ENCODE peak calls at places on chromosomes 3 and 15, in seven cellular contexts. One of them, this sample, is unnamed.

GRCh38 chr3:63872135-63872924 is 8.7 kb downstream of the ATXN7 start:
- DNase-seq in ovary: no peak
- DNase-seq in adrenal gland: no peak
- DNase-seq in transverse colon: no peak
- DNase-seq in stomach: no peak
- DNase-seq in IMR-90: peak; percentile 92
- DNase-seq in heart left ventricle: no peak
- DNase-seq in this sample: no peak

GRCh38 chr15:37004373-37004869 is 95.9 kb downstream of the MEIS2 start:
- DNase-seq in ovary: no peak
- DNase-seq in adrenal gland: no peak
- DNase-seq in transverse colon: no peak
- DNase-seq in stomach: no peak
- DNase-seq in IMR-90: no peak
- DNase-seq in heart left ventricle: no peak
- DNase-seq in this sample: no peak

GRCh38 chr3:58696093-58696492 is 29.5 kb upstream of the FAM3D start:
- DNase-seq in ovary: no peak
- DNase-seq in adrenal gland: no peak
- DNase-seq in transverse colon: peak; percentile 57
- DNase-seq in stomach: peak; percentile 40
- DNase-seq in IMR-90: no peak
- DNase-seq in heart left ventricle: no peak
- DNase-seq in this sample: no peak

GRCh38 chr3:71582612-71583568 is 638 bp downstream of the FOXP1 start:
- DNase-seq in ovary: peak; percentile 83
- DNase-seq in adrenal gland: peak; percentile 69
- DNase-seq in transverse colon: peak; percentile 85
- DNase-seq in stomach: peak; percentile 78
- DNase-seq in IMR-90: peak; percentile 31
- DNase-seq in heart left ventricle: peak; percentile 90
- DNase-seq in this sample: peak; percentile 84

GRCh38 chr3:51275096-51275805 is 109.8 kb upstream of the MANF start:
- DNase-seq in ovary: no peak
- DNase-seq in adrenal gland: no peak
- DNase-seq in transverse colon: no peak
- DNase-seq in stomach: no peak
- DNase-seq in IMR-90: no peak
- DNase-seq in heart left ventricle: no peak
- DNase-seq in this sample: no peak

GRCh38 chr15:36925671-36926421 is 174.5 kb downstream of the MEIS2 start:
- DNase-seq in ovary: no peak
- DNase-seq in adrenal gland: no peak
- DNase-seq in transverse colon: no peak
- DNase-seq in stomach: no peak
- DNase-seq in IMR-90: no peak
- DNase-seq in heart left ventricle: no peak
- DNase-seq in this sample: no peak

GRCh38 chr3:127674793-127675189 is 2.0 kb downstream of the ABTB1 start:
- DNase-seq in ovary: peak; percentile 21
- DNase-seq in adrenal gland: no peak
- DNase-seq in transverse colon: no peak
- DNase-seq in stomach: peak; percentile 13
- DNase-seq in IMR-90: no peak
- DNase-seq in heart left ventricle: no peak
- DNase-seq in this sample: peak; percentile 46

GRCh38 chr15:99844150-99844549 is 110.9 kb upstream of the LYSMD4 start:
- DNase-seq in ovary: no peak
- DNase-seq in adrenal gland: no peak
- DNase-seq in transverse colon: no peak
- DNase-seq in stomach: no peak
- DNase-seq in IMR-90: no peak
- DNase-seq in heart left ventricle: no peak
- DNase-seq in this sample: no peak

GRCh38 chr3:101171797-101172196 is 148.6 kb downstream of the IMPG2 start:
- DNase-seq in ovary: no peak
- DNase-seq in adrenal gland: no peak
- DNase-seq in transverse colon: no peak
- DNase-seq in stomach: no peak
- DNase-seq in IMR-90: no peak
- DNase-seq in heart left ventricle: no peak
- DNase-seq in this sample: no peak

GRCh38 chr3:138351916-138352555 is 3.7 kb downstream of the MRAS start:
- DNase-seq in ovary: no peak
- DNase-seq in adrenal gland: no peak
- DNase-seq in transverse colon: no peak
- DNase-seq in stomach: no peak
- DNase-seq in IMR-90: peak; percentile 28
- DNase-seq in heart left ventricle: peak; percentile 77
- DNase-seq in this sample: no peak

GRCh38 chr3:186369217-186369616 is 7.2 kb upstream of the DGKG start:
- DNase-seq in ovary: no peak
- DNase-seq in adrenal gland: no peak
- DNase-seq in transverse colon: no peak
- DNase-seq in stomach: no peak
- DNase-seq in IMR-90: no peak
- DNase-seq in heart left ventricle: no peak
- DNase-seq in this sample: no peak

GRCh38 chr15:54150255-54150654 is 172.0 kb downstream of the UNC13C start:
- DNase-seq in ovary: no peak
- DNase-seq in adrenal gland: no peak
- DNase-seq in transverse colon: no peak
- DNase-seq in stomach: no peak
- DNase-seq in IMR-90: peak; percentile 65
- DNase-seq in heart left ventricle: no peak
- DNase-seq in this sample: no peak

GRCh38 chr15:67094001-67094826 is 28.8 kb downstream of the SMAD3 start:
- DNase-seq in ovary: no peak
- DNase-seq in adrenal gland: no peak
- DNase-seq in transverse colon: no peak
- DNase-seq in stomach: no peak
- DNase-seq in IMR-90: no peak
- DNase-seq in heart left ventricle: no peak
- DNase-seq in this sample: no peak

GRCh38 chr3:158098834-158099424 is 7.3 kb downstream of the SHOX2 start:
- DNase-seq in ovary: no peak
- DNase-seq in adrenal gland: no peak
- DNase-seq in transverse colon: no peak
- DNase-seq in stomach: no peak
- DNase-seq in IMR-90: no peak
- DNase-seq in heart left ventricle: no peak
- DNase-seq in this sample: no peak

GRCh38 chr15:43966646-43967045 is 139.8 kb downstream of the WDR76 start:
- DNase-seq in ovary: no peak
- DNase-seq in adrenal gland: no peak
- DNase-seq in transverse colon: no peak
- DNase-seq in stomach: no peak
- DNase-seq in IMR-90: peak; percentile 54
- DNase-seq in heart left ventricle: no peak
- DNase-seq in this sample: no peak

GRCh38 chr3:38644662-38645053 is 4.8 kb downstream of the SCN5A start:
- DNase-seq in ovary: no peak
- DNase-seq in adrenal gland: no peak
- DNase-seq in transverse colon: no peak
- DNase-seq in stomach: no peak
- DNase-seq in IMR-90: no peak
- DNase-seq in heart left ventricle: peak; percentile 76
- DNase-seq in this sample: peak; percentile 18

GRCh38 chr15:31434418-31435255 is 108.0 kb downstream of the KLF13 start:
- DNase-seq in ovary: no peak
- DNase-seq in adrenal gland: peak; percentile 61
- DNase-seq in transverse colon: peak; percentile 75
- DNase-seq in stomach: peak; percentile 63
- DNase-seq in IMR-90: peak; percentile 93
- DNase-seq in heart left ventricle: peak; percentile 65
- DNase-seq in this sample: peak; percentile 61

GRCh38 chr15:45397116-45397665 is 18.8 kb upstream of the GATM start:
- DNase-seq in ovary: no peak
- DNase-seq in adrenal gland: no peak
- DNase-seq in transverse colon: no peak
- DNase-seq in stomach: no peak
- DNase-seq in IMR-90: no peak
- DNase-seq in heart left ventricle: no peak
- DNase-seq in this sample: no peak

GRCh38 chr3:23885210-23885609 is 31.6 kb downstream of the NKIRAS1 start:
- DNase-seq in ovary: no peak
- DNase-seq in adrenal gland: no peak
- DNase-seq in transverse colon: no peak
- DNase-seq in stomach: no peak
- DNase-seq in IMR-90: no peak
- DNase-seq in heart left ventricle: no peak
- DNase-seq in this sample: no peak

GRCh38 chr15:31080618-31081017 is 20.9 kb downstream of the TRPM1 start:
- DNase-seq in ovary: peak; percentile 80
- DNase-seq in adrenal gland: peak; percentile 50
- DNase-seq in transverse colon: peak; percentile 42
- DNase-seq in stomach: peak; percentile 81
- DNase-seq in IMR-90: no peak
- DNase-seq in heart left ventricle: peak; percentile 59
- DNase-seq in this sample: peak; percentile 83

GRCh38 chr3:29758108-29759020 is 477.5 kb downstream of the RBMS3 start:
- DNase-seq in ovary: no peak
- DNase-seq in adrenal gland: peak; percentile 20
- DNase-seq in transverse colon: no peak
- DNase-seq in stomach: no peak
- DNase-seq in IMR-90: peak; percentile 85
- DNase-seq in heart left ventricle: no peak
- DNase-seq in this sample: no peak

GRCh38 chr3:126606021-126606420 is 47.3 kb upstream of the C3orf22 start:
- DNase-seq in ovary: no peak
- DNase-seq in adrenal gland: no peak
- DNase-seq in transverse colon: no peak
- DNase-seq in stomach: no peak
- DNase-seq in IMR-90: no peak
- DNase-seq in heart left ventricle: no peak
- DNase-seq in this sample: no peak

GRCh38 chr3:146967786-146968185 is 362.6 kb upstream of the PLSCR5 start:
- DNase-seq in ovary: no peak
- DNase-seq in adrenal gland: no peak
- DNase-seq in transverse colon: no peak
- DNase-seq in stomach: no peak
- DNase-seq in IMR-90: no peak
- DNase-seq in heart left ventricle: no peak
- DNase-seq in this sample: no peak

GRCh38 chr15:50676799-50677483 is 9.7 kb downstream of the TRPM7 start:
- DNase-seq in ovary: no peak
- DNase-seq in adrenal gland: peak; percentile 5
- DNase-seq in transverse colon: no peak
- DNase-seq in stomach: no peak
- DNase-seq in IMR-90: peak; percentile 64
- DNase-seq in heart left ventricle: no peak
- DNase-seq in this sample: no peak

GRCh38 chr3:137852511-137852910 is 88.4 kb downstream of the SOX14 start:
- DNase-seq in ovary: no peak
- DNase-seq in adrenal gland: no peak
- DNase-seq in transverse colon: no peak
- DNase-seq in stomach: no peak
- DNase-seq in IMR-90: no peak
- DNase-seq in heart left ventricle: no peak
- DNase-seq in this sample: no peak

GRCh38 chr3:196624008-196624790 is 15.3 kb upstream of the NRROS start:
- DNase-seq in ovary: no peak
- DNase-seq in adrenal gland: peak; percentile 42
- DNase-seq in transverse colon: no peak
- DNase-seq in stomach: no peak
- DNase-seq in IMR-90: no peak
- DNase-seq in heart left ventricle: no peak
- DNase-seq in this sample: no peak

GRCh38 chr15:57237676-57238075 is 138.6 kb upstream of the CGNL1 start:
- DNase-seq in ovary: no peak
- DNase-seq in adrenal gland: no peak
- DNase-seq in transverse colon: no peak
- DNase-seq in stomach: no peak
- DNase-seq in IMR-90: no peak
- DNase-seq in heart left ventricle: no peak
- DNase-seq in this sample: no peak
- H3K36me3 ChIP-seq in ovary: no peaks in the 10 kb centered on the region
- H3K36me3 ChIP-seq in adrenal gland: no peaks in the 10 kb centered on the region
- H3K36me3 ChIP-seq in transverse colon: no peaks in the 10 kb centered on the region
- H3K36me3 ChIP-seq in stomach: no peaks in the 10 kb centered on the region
- H3K36me3 ChIP-seq in IMR-90: peaks cover 12% of the 10 kb centered on the region
- H3K36me3 ChIP-seq in heart left ventricle: peaks cover 14% of the 10 kb centered on the region
- H3K36me3 ChIP-seq in this sample: peaks cover 14% of the 10 kb centered on the region

DNA sequence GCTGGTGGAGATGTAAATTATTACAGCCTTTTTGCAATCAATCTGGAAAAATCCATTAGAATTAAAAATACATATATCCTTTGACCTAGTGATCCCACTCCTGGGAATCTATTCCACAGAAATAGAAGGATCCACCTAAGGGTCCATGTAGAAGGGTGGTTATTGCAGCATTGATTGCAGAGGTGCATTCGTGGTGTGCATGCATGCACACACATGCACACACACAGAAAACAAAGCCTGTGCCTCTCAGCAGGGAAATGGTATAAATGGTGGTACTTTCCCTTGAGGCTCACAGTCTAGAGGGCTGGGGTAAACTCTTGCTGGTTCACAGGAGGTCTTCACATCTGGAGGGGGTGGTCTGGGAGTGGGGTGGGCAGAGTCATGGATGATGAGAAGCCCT is 19.4 kb upstream of the ADPGK start:
- DNase-seq in ovary: no peak
- DNase-seq in adrenal gland: no peak
- DNase-seq in transverse colon: no peak
- DNase-seq in stomach: no peak
- DNase-seq in IMR-90: no peak
- DNase-seq in heart left ventricle: no peak
- DNase-seq in this sample: no peak
- TF ChIP-seq POLR2A in ovary: no peak
- TF ChIP-seq POLR2A in adrenal gland: no peak
- TF ChIP-seq POLR2A in transverse colon: no peak
- TF ChIP-seq POLR2A in stomach: no peak
- TF ChIP-seq POLR2A in IMR-90: no peak
- TF ChIP-seq POLR2A in heart left ventricle: no peak
- TF ChIP-seq POLR2A in this sample: no peak

GRCh38 chr15:70062321-70062956 is 35.3 kb downstream of the TLE3 start:
- DNase-seq in ovary: peak; percentile 88
- DNase-seq in adrenal gland: peak; percentile 56
- DNase-seq in transverse colon: peak; percentile 84
- DNase-seq in stomach: peak; percentile 43
- DNase-seq in IMR-90: peak; percentile 90
- DNase-seq in heart left ventricle: peak; percentile 79
- DNase-seq in this sample: no peak
- H3K36me3 ChIP-seq in ovary: no peaks in the 10 kb centered on the region
- H3K36me3 ChIP-seq in adrenal gland: no peaks in the 10 kb centered on the region
- H3K36me3 ChIP-seq in transverse colon: no peaks in the 10 kb centered on the region
- H3K36me3 ChIP-seq in stomach: peaks cover 62% of the 10 kb centered on the region
- H3K36me3 ChIP-seq in IMR-90: peaks cover 64% of the 10 kb centered on the region
- H3K36me3 ChIP-seq in heart left ventricle: peaks cover 37% of the 10 kb centered on the region
- H3K36me3 ChIP-seq in this sample: peaks cover 13% of the 10 kb centered on the region

DNA sequence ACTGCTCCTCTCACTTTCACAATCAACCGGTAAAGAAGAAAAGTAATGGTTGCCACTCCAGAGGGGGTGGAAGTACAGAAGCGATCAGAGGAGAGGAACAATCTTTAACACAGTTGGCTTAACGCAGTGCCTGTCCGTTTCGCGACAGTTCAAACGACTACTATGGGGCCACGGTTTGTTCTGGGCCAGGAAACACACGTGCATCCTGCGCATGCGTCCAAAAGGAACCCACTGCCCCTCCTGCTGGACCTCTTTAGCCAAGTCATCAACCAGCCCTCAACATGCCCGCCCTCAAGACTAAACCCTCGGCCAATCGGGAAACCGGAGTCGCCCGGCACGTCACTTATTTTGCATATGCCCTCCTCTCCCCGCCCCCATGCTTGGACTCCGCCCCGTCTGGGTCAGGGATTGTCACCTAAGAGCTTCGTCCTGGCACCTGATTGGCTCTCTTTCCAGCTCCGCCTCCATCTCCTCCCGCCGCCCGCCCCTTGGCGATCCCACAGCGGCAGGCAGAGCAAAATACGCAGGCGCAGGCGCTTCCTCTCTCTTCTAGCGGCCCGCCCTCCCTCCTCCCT is 345 bp upstream of the CDV3 start:
- DNase-seq in ovary: peak; percentile 100
- DNase-seq in adrenal gland: peak; percentile 100
- DNase-seq in transverse colon: peak; percentile 100
- DNase-seq in stomach: peak; percentile 100
- DNase-seq in IMR-90: peak; percentile 100
- DNase-seq in heart left ventricle: peak; percentile 100
- DNase-seq in this sample: peak; percentile 100
- TF ChIP-seq POLR2A in ovary: peak; percentile 34
- TF ChIP-seq POLR2A in adrenal gland: no peak
- TF ChIP-seq POLR2A in transverse colon: peak; percentile 17
- TF ChIP-seq POLR2A in stomach: no peak
- TF ChIP-seq POLR2A in IMR-90: no peak
- TF ChIP-seq POLR2A in heart left ventricle: no peak
- TF ChIP-seq POLR2A in this sample: peak; percentile 62

This sample was measured in right lobe of liver.